ENCODE peak calls at places on chromosomes 4 and X, in eight cellular contexts. N is Calu3, P is omental fat pad, B is heart left ventricle, Z is GM12865, A is AG09309, G is nephron progenitor cell, K is upper lobe of right lung. J is an unnamed sample.
A peak's percentile ranks its signal among the peaks of the same experiment; 100 is the strongest.

GRCh38 chr4:76213415-76214268 is at the start of gene SCARB2:
- DNase-seq in K (peak; percentile 95), B (peak; percentile 91), A (peak; percentile 48), G (peak; percentile 84), Z (peak; percentile 85), N (peak; percentile 82), P (no peak), J (peak; percentile 70)

GRCh38 chr4:129929052-129929451 is 833.1 kb downstream of the C4orf33 start:
- DNase-seq in K (no peak), G (no peak), A (no peak), Z (no peak), N (peak; percentile 3), P (no peak), B (no peak), J (peak; percentile 5)

GRCh38 chrX:39133971-39134370 is 332.7 kb downstream of the MID1IP1 start:
- DNase-seq in Z (peak; percentile 48), B (no peak), P (no peak), A (no peak), N (peak; percentile 36), G (no peak), K (no peak), J (no peak)

GRCh38 chr4:70721747-70722146 is at the start of gene RUFY3:
- DNase-seq in K (no peak), Z (no peak), G (no peak), P (no peak), A (peak; percentile 80), B (peak; percentile 51), N (no peak), J (no peak)

GRCh38 chrX:1283750-1284149 is 15.1 kb downstream of the CSF2RA start:
- DNase-seq in K (no peak), N (peak; percentile 4), A (no peak), G (no peak), B (no peak), P (no peak), Z (no peak), J (no peak)

GRCh38 chrX:33149580-33149979 is 61.8 kb downstream of the DMD start:
- DNase-seq in A (no peak), G (no peak), B (no peak), P (no peak), K (no peak), Z (no peak), N (no peak), J (no peak)

GRCh38 chrX:119502727-119503483 is 34.7 kb downstream of the SLC25A5 start:
- DNase-seq in Z (peak; percentile 9), P (no peak), G (no peak), A (no peak), N (peak; percentile 87), K (peak; percentile 78), B (no peak), J (no peak)

GRCh38 chrX:43676960-43677582 is 21.0 kb downstream of the MAOA start:
- DNase-seq in B (no peak), A (no peak), P (no peak), N (no peak), G (no peak), Z (no peak), K (no peak), J (no peak)

GRCh38 chrX:132044953-132045352 is 21.9 kb downstream of the STK26 start:
- DNase-seq in N (no peak), A (no peak), B (no peak), K (no peak), P (no peak), G (no peak), Z (no peak), J (no peak)

GRCh38 chr4:105588252-105588651 is 35.8 kb downstream of the ARHGEF38 start:
- DNase-seq in A (no peak), K (no peak), Z (no peak), G (no peak), B (no peak), N (no peak), P (no peak), J (no peak)

GRCh38 chr4:76950846-76951321 is 1.3 kb downstream of the SEPTIN11 start:
- DNase-seq in A (no peak), K (no peak), P (no peak), G (peak; percentile 15), N (no peak), Z (peak; percentile 49), B (no peak), J (no peak)

GRCh38 chrX:7233632-7234406 is 85.9 kb upstream of the PUDP start:
- DNase-seq in P (no peak), G (no peak), A (no peak), N (no peak), K (no peak), B (no peak), Z (no peak), J (no peak)
- TF ChIP-seq CTCF in P (no peak), G (no peak), A (no peak), N (no peak), K (no peak), B (no peak), Z (no peak), J (no peak)

GRCh38 chr4:140996757-140997156 is 136.5 kb downstream of the RNF150 start:
- DNase-seq in B (no peak), N (no peak), Z (no peak), G (no peak), K (no peak), A (peak; percentile 71), P (no peak), J (no peak)
- TF ChIP-seq CTCF in B (no peak), N (no peak), Z (no peak), G (no peak), K (no peak), A (peak; percentile 26), P (no peak), J (no peak)

GRCh38 chr4:180031330-180031729 is 2211.9 kb upstream of the TENM3 start:
- DNase-seq in Z (no peak), N (no peak), P (no peak), A (no peak), K (no peak), B (no peak), G (no peak), J (no peak)

GRCh38 chr4:180028682-180029081 is 2214.5 kb upstream of the TENM3 start:
- DNase-seq in B (no peak), G (peak; percentile 67), P (no peak), A (no peak), N (peak; percentile 9), K (no peak), Z (peak; percentile 75), J (peak; percentile 45)
- TF ChIP-seq CTCF in B (no peak), G (peak; percentile 49), P (no peak), A (no peak), N (no peak), K (peak; percentile 15), Z (peak; percentile 54), J (peak; percentile 65)

GRCh38 chrX:19040373-19040772 is 56.5 kb upstream of the PHKA2 start:
- DNase-seq in G (no peak), P (no peak), N (no peak), Z (peak; percentile 6), A (no peak), K (no peak), B (no peak), J (no peak)
- TF ChIP-seq CTCF in G (peak; percentile 43), P (no peak), N (peak; percentile 17), Z (no peak), A (peak; percentile 8), K (peak; percentile 28), B (peak; percentile 39), J (peak; percentile 63)

GRCh38 chr4:35461931-35462659 is 782.2 kb downstream of the ARAP2 start:
- DNase-seq in N (no peak), P (no peak), G (no peak), K (peak; percentile 21), A (no peak), B (no peak), Z (no peak), J (no peak)
- TF ChIP-seq CTCF in N (no peak), P (no peak), G (no peak), K (no peak), A (no peak), B (no peak), Z (no peak), J (no peak)

DNA sequence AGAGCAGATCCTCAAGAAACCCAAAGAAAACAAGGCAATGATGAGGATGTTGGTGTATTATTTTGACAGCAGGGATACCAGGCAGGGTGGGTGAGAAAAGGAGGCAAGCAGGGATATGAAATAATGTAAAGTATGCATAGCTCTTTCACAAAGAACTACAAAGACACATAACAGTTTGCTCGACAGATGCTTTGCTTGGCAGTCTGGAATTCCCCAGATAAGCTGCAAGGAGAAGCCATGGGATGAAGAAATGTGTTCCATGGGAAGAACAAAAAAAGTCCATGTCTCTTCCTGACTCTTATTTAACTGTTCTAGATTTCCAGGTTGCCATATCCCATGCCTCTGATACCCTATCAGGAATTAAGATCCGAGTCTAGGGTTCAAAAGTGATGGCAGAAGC is 75.4 kb downstream of the FAM13A start:
- DNase-seq in Z (no peak), N (no peak), P (no peak), B (no peak), A (no peak), G (no peak), K (no peak), J (no peak)
- TF ChIP-seq CTCF in Z (no peak), N (no peak), P (no peak), B (no peak), A (no peak), G (no peak), K (no peak), J (no peak)

DNA sequence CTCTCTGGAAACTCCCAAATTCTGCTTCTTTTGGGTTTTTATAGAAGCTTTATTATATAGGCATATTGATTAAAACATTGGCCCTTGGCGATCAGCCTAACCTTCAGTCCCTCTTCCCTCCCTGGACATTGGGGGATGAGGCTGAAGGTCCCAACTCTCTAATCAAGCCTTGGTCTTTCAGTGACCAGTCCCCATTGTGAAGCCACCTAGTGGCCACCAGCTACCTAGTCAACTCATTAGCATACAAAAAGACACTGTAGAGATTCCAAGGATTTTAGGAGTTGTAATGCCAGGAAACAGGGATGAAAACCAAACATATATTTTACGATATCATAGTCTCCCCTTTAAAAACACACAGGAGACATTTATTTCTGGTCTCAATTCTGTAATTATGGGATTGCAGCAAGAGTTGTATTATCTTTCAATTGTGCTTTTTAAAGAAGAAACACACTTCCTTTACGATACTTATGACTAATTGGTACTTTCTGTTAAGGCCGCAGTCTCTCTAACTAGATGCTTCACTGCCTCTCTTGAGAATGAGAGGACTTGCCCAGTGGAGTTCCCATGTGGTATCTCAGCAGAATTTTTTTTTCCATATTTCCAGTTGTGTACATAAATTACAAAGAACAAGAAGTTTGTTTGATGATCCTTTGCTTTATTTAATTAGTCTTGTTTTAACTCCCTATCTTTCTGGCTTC is 58.2 kb downstream of the WDR17 start:
- DNase-seq in K (no peak), Z (peak; percentile 80), N (peak; percentile 9), P (no peak), B (peak; percentile 10), G (peak; percentile 27), A (no peak), J (no peak)
- TF ChIP-seq CTCF in K (peak; percentile 60), Z (peak; percentile 72), N (peak; percentile 36), P (no peak), B (peak; percentile 48), G (peak; percentile 64), A (peak; percentile 70), J (peak; percentile 69)

DNA sequence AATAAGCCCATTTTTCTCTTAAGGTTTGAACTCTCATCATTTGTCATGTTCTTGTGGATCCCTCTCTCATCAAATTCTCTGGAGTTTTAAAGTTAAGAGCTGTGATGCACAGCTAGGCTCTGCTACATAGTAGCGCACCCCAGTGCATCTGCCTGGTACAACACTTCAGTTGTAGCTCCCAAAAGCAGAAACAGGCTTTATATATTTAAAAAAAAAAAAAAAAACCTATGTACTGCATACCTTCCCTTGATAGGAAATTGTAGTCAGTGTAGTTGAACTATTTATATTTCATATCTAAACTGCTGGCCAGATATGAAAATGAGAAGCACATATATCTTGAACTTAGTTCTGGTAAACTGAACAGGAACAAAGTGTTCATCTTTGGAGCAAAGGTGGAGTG is 131.4 kb downstream of the KLHL13 start:
- DNase-seq in P (no peak), G (no peak), N (no peak), B (no peak), Z (peak; percentile 12), K (no peak), A (no peak), J (no peak)
- TF ChIP-seq CTCF in P (no peak), G (peak; percentile 19), N (no peak), B (peak; percentile 30), Z (peak; percentile 16), K (no peak), A (no peak), J (peak; percentile 31)

J was measured in neural crest cell.